ENCODE peak calls at places on chromosomes 6 and 20, in eight cellular contexts. G is activated CD4-positive, alpha-beta T cell treated with anti-CD3 and anti-CD28 coated beads, Interleukin-2, amount 50 U/mL, for 48 hours; U is HFFc6; L is occipital lobe; V is heart left ventricle; Q is dorsolateral prefrontal cortex; H is KBM-7; R is NCI-H187. P is an unnamed sample.

GRCh38 chr6:168053086-168053956 is 25.7 kb downstream of the FRMD1 start:
- DNase-seq in G (no peak), U (no peak), L (no peak), V (no peak), Q (no peak), H (no peak), R (no peak), P (no peak)

GRCh38 chr20:20463933-20464374 is 96.0 kb downstream of the INSM1 start:
- DNase-seq in G (no peak), U (no peak), L (peak), V (no peak), Q (no peak), H (no peak), R (no peak), P (peak)

GRCh38 chr20:47154089-47154488 is 202.4 kb downstream of the ZMYND8 start:
- DNase-seq in G (no peak), U (no peak), L (no peak), V (no peak), Q (no peak), H (no peak), R (no peak), P (no peak)

GRCh38 chr20:60063739-60064138 is 105.5 kb downstream of the CDH26 start:
- DNase-seq in G (no peak), U (no peak), L (no peak), V (no peak), Q (no peak), H (no peak), R (no peak), P (no peak)

GRCh38 chr20:34390769-34391447 is 27.8 kb downstream of the ITCH start:
- DNase-seq in G (peak), U (peak), L (peak), V (no peak), Q (no peak), H (no peak), R (no peak), P (no peak)

GRCh38 chr20:50992733-50993457 is 30.0 kb downstream of the KCNG1 start:
- DNase-seq in G (peak), U (peak), L (no peak), V (no peak), Q (no peak), H (peak), R (no peak), P (peak)

GRCh38 chr6:165665384-165665672 is 2.3 kb upstream of the PDE10A start:
- DNase-seq in G (no peak), U (no peak), L (no peak), V (no peak), Q (no peak), H (no peak), R (no peak), P (no peak)

GRCh38 chr6:50147371-50147770 is 97.6 kb upstream of the DEFB112 start:
- DNase-seq in G (no peak), U (no peak), L (no peak), V (no peak), Q (no peak), H (no peak), R (no peak), P (no peak)

GRCh38 chr6:164436976-164437375 is 872.4 kb downstream of the C6orf118 start:
- DNase-seq in G (no peak), U (no peak), L (no peak), V (no peak), Q (no peak), H (no peak), R (no peak), P (no peak)

GRCh38 chr6:105992315-105992961 is 93.7 kb upstream of the PRDM1 start:
- DNase-seq in G (peak), U (peak), L (peak), V (peak), Q (no peak), H (peak), R (peak), P (peak)

GRCh38 chr6:10541591-10541990 is 20.4 kb downstream of the GCNT2 start:
- DNase-seq in G (no peak), U (no peak), L (no peak), V (no peak), Q (no peak), H (no peak), R (no peak), P (no peak)

GRCh38 chr6:84825461-84825860 is 61.1 kb upstream of the TBX18 start:
- DNase-seq in G (no peak), U (no peak), L (no peak), V (no peak), Q (no peak), H (no peak), R (no peak), P (no peak)

GRCh38 chr6:170545405-170545804 is 7.7 kb downstream of the PSMB1 start:
- DNase-seq in G (no peak), U (no peak), L (no peak), V (no peak), Q (no peak), H (no peak), R (no peak), P (no peak)

GRCh38 chr6:31575335-31575901 is at the start of gene TNF:
- DNase-seq in G (peak), U (peak), L (no peak), V (peak), Q (no peak), H (no peak), R (no peak), P (peak)

GRCh38 chr6:44869321-44869897 is 458.7 kb upstream of the RUNX2 start:
- DNase-seq in G (no peak), U (no peak), L (no peak), V (no peak), Q (no peak), H (no peak), R (no peak), P (no peak)

GRCh38 chr6:6728169-6728941 is 139.8 kb downstream of the LY86 start:
- DNase-seq in G (no peak), U (no peak), L (no peak), V (no peak), Q (no peak), H (no peak), R (no peak), P (no peak)

GRCh38 chr6:19033683-19034082 is 646.5 kb downstream of the RNF144B start:
- DNase-seq in G (no peak), U (no peak), L (no peak), V (no peak), Q (no peak), H (no peak), R (no peak), P (no peak)

GRCh38 chr6:142746524-142746923 is 198.5 kb downstream of the HIVEP2 start:
- DNase-seq in G (peak), U (no peak), L (no peak), V (no peak), Q (no peak), H (peak), R (no peak), P (peak)

GRCh38 chr20:21503345-21503744 is 10.5 kb downstream of the NKX2-2 start:
- DNase-seq in G (peak), U (peak), L (no peak), V (no peak), Q (no peak), H (no peak), R (no peak), P (no peak)

GRCh38 chr20:9354579-9354978 is 159.8 kb upstream of the LAMP5 start:
- DNase-seq in G (no peak), U (no peak), L (no peak), V (no peak), Q (no peak), H (no peak), R (no peak), P (no peak)

GRCh38 chr6:153941768-153942167 is 97.3 kb upstream of the OPRM1 start:
- DNase-seq in G (no peak), U (no peak), L (no peak), V (no peak), Q (no peak), H (no peak), R (no peak), P (no peak)

GRCh38 chr20:2140561-2140960 is 38.9 kb downstream of the STK35 start:
- DNase-seq in G (no peak), U (peak), L (peak), V (peak), Q (no peak), H (no peak), R (no peak), P (no peak)

GRCh38 chr6:20126789-20127653 is 85.2 kb downstream of the MBOAT1 start:
- DNase-seq in G (peak), U (peak), L (no peak), V (peak), Q (no peak), H (peak), R (peak), P (peak)

GRCh38 chr20:62472343-62473199 is 3.2 kb downstream of the GATA5 start:
- DNase-seq in G (no peak), U (no peak), L (no peak), V (no peak), Q (no peak), H (no peak), R (no peak), P (no peak)

GRCh38 chr20:57237006-57237953 is 29.2 kb downstream of the BMP7 start:
- DNase-seq in G (no peak), U (no peak), L (no peak), V (no peak), Q (no peak), H (no peak), R (no peak), P (no peak)

GRCh38 chr6:130517444-130517931 is 151.7 kb downstream of the TMEM200A start:
- DNase-seq in G (no peak), U (no peak), L (no peak), V (no peak), Q (no peak), H (no peak), R (no peak), P (no peak)

GRCh38 chr6:91291071-91291470 is 704.2 kb upstream of the MAP3K7 start:
- DNase-seq in G (no peak), U (no peak), L (no peak), V (no peak), Q (no peak), H (no peak), R (no peak), P (no peak)

GRCh38 chr20:34129518-34130162 is 17.6 kb upstream of the EIF2S2 start:
- DNase-seq in G (peak), U (peak), L (peak), V (peak), Q (peak), H (peak), R (peak), P (peak)

GRCh38 chr6:56808871-56809359 is 146.0 kb upstream of the BEND6 start:
- DNase-seq in G (no peak), U (peak), L (no peak), V (no peak), Q (no peak), H (no peak), R (no peak), P (no peak)

GRCh38 chr6:45448417-45449389 is 71.0 kb upstream of the SUPT3H start:
- DNase-seq in G (no peak), U (peak), L (no peak), V (no peak), Q (no peak), H (no peak), R (no peak), P (no peak)

GRCh38 chr20:64119301-64119680 is 11.9 kb upstream of the NPBWR2 start:
- DNase-seq in G (no peak), U (no peak), L (no peak), V (no peak), Q (no peak), H (no peak), R (no peak), P (no peak)

GRCh38 chr20:62477669-62478450 is 2.1 kb upstream of the GATA5 start:
- DNase-seq in G (no peak), U (no peak), L (no peak), V (no peak), Q (no peak), H (no peak), R (no peak), P (no peak)

GRCh38 chr6:168294901-168295300 is 24.7 kb downstream of the DACT2 start:
- DNase-seq in G (no peak), U (no peak), L (no peak), V (no peak), Q (peak), H (no peak), R (no peak), P (no peak)

GRCh38 chr6:30684386-30685156 is 1.9 kb downstream of the PPP1R18 start:
- DNase-seq in G (peak), U (no peak), L (no peak), V (peak), Q (no peak), H (peak), R (no peak), P (peak)

GRCh38 chr6:108699290-108700041 is 138.7 kb downstream of the FOXO3 start:
- DNase-seq in G (no peak), U (no peak), L (no peak), V (peak), Q (no peak), H (peak), R (no peak), P (no peak)

GRCh38 chr6:7991992-7992815 is 72.0 kb downstream of the BLOC1S5 start:
- DNase-seq in G (no peak), U (peak), L (no peak), V (peak), Q (no peak), H (peak), R (no peak), P (peak)

GRCh38 chr6:106525111-106525884 is 104.0 kb downstream of the RTN4IP1 start:
- DNase-seq in G (no peak), U (no peak), L (no peak), V (no peak), Q (no peak), H (no peak), R (no peak), P (peak)

GRCh38 chr6:139587469-139587868 is 213.0 kb upstream of the CITED2 start:
- DNase-seq in G (no peak), U (peak), L (no peak), V (no peak), Q (no peak), H (no peak), R (no peak), P (no peak)

P was measured in NAMALWA.